ENCODE peak calls at places on chromosome 19, in seven cellular contexts. I, U, L, Y, P, Q and O are unnamed samples.

GRCh38 chr19:57583104-57583520 is 833 bp upstream of the ZIK1 start:
- DNase-seq in U (no peak), P (no peak), Q (no peak), Y (no peak), I (peak), L (no peak), O (no peak)

GRCh38 chr19:18159810-18160209 is 6.8 kb downstream of the PIK3R2 start:
- DNase-seq in U (no peak), L (no peak), I (no peak), Q (no peak), Y (no peak), P (no peak), O (no peak)

GRCh38 chr19:6394831-6395230 is 1.9 kb upstream of the GTF2F1 start:
- DNase-seq in Y (no peak), P (no peak), Q (no peak), L (no peak), I (no peak), U (no peak), O (no peak)

GRCh38 chr19:1882089-1882785 is 3.1 kb downstream of the ABHD17A start:
- DNase-seq in Y (peak), U (peak), I (no peak), Q (no peak), P (peak), L (no peak), O (no peak)

GRCh38 chr19:30278882-30279254 is 93.3 kb upstream of the ZNF536 start:
- DNase-seq in I (no peak), L (no peak), Q (no peak), P (no peak), Y (no peak), U (no peak), O (no peak)

GRCh38 chr19:16417660-16418596 is 53.8 kb downstream of the EPS15L1 start:
- DNase-seq in P (peak), U (peak), Q (peak), L (no peak), I (peak), Y (no peak), O (peak)

GRCh38 chr19:27774827-27775226 is 1438.1 kb downstream of the UQCRFS1 start:
- DNase-seq in Q (no peak), I (no peak), P (no peak), L (no peak), Y (no peak), U (peak), O (no peak)

GRCh38 chr19:7904074-7905020 is 670 bp downstream of the MAP2K7 start:
- DNase-seq in P (no peak), Y (peak), L (peak), I (no peak), Q (no peak), U (no peak), O (no peak)

GRCh38 chr19:30640266-30640965 is 268.2 kb downstream of the ZNF536 start:
- DNase-seq in Y (no peak), Q (no peak), I (no peak), U (no peak), P (no peak), L (no peak), O (no peak)

GRCh38 chr19:19528721-19529490 is at the start of gene YJEFN3:
- DNase-seq in P (no peak), L (no peak), Q (peak), Y (peak), U (no peak), I (no peak), O (no peak)

GRCh38 chr19:42178791-42179500 is 38.5 kb downstream of the DEDD2 start:
- DNase-seq in Q (no peak), I (no peak), L (no peak), P (no peak), U (no peak), Y (no peak), O (peak)